ENCODE peak calls at places on chromosomes 4 and X, in four cellular contexts. C is NCI-H1417 treated with DMSO at 0.1 percent for 48 hours; Y is cardiac fibroblast; Q is activated CD4-positive, alpha-beta T cell treated with anti-CD3 and anti-CD28 coated beads, Interleukin-2, amount 50 U/mL, for 24 hours. P is an unnamed sample.

GRCh38 chrX:125090046-125090445 is 229.6 kb upstream of the TEX13C start:
- DNase-seq in Q (no peak), Y (no peak), C (peak), P (no peak)

GRCh38 chrX:105821471-105822081 is 763 bp upstream of the NRK start:
- DNase-seq in Q (no peak), C (no peak), Y (peak), P (no peak)

GRCh38 chr4:159052315-159052714 is 50.6 kb upstream of the RAPGEF2 start:
- DNase-seq in Y (no peak), Q (no peak), C (no peak), P (no peak)

GRCh38 chrX:47579537-47579936 is 2.7 kb upstream of the TIMP1 start:
- DNase-seq in Y (peak), Q (no peak), C (no peak), P (no peak)

GRCh38 chr4:170030121-170030520 is 3.9 kb upstream of the MFAP3L start:
- DNase-seq in Y (no peak), Q (no peak), C (no peak), P (no peak)

GRCh38 chr4:160319868-160320260 is 1217.0 kb downstream of the RAPGEF2 start:
- DNase-seq in Y (no peak), Q (no peak), C (no peak), P (no peak)

GRCh38 chrX:69150294-69150960 is 14.8 kb downstream of the PJA1 start:
- DNase-seq in Q (no peak), C (no peak), Y (no peak), P (no peak)

GRCh38 chrX:150036181-150036580 is 97.9 kb upstream of the EOLA2 start:
- DNase-seq in C (no peak), Y (peak), Q (no peak), P (no peak)

GRCh38 chr4:126568652-126569580 is 1063.8 kb upstream of the INTU start:
- DNase-seq in Q (no peak), C (no peak), Y (no peak), P (no peak)

GRCh38 chr4:108555701-108556100 is 64.7 kb upstream of the RPL34 start:
- DNase-seq in Q (no peak), C (no peak), Y (peak), P (no peak)

GRCh38 chrX:7574325-7574724 is 268.6 kb upstream of the VCX start:
- DNase-seq in Q (no peak), Y (peak), C (no peak), P (no peak)

GRCh38 chr4:140947507-140947906 is 185.8 kb downstream of the RNF150 start:
- DNase-seq in Y (peak), C (no peak), Q (no peak), P (no peak)

GRCh38 chr4:158841540-158841939 is 72.7 kb downstream of the FNIP2 start:
- DNase-seq in Q (no peak), C (no peak), Y (no peak), P (no peak)

GRCh38 chr4:73692701-73693100 is 47.7 kb upstream of the CXCL8 start:
- DNase-seq in C (no peak), Y (no peak), Q (no peak), P (no peak)

GRCh38 chr4:7547368-7548040 is 112.8 kb upstream of the PSAPL1 start:
- DNase-seq in Q (no peak), Y (no peak), C (peak), P (no peak)

GRCh38 chrX:7514871-7515599 is 327.9 kb upstream of the VCX start:
- DNase-seq in Q (no peak), C (no peak), Y (peak), P (no peak)

GRCh38 chrX:144840616-144841015 is 406.7 kb upstream of the SPANXN1 start:
- DNase-seq in C (no peak), Y (peak), Q (no peak), P (no peak)